ENCODE peak calls at places on chromosome 20, in six cellular contexts. One of them, this sample, is unnamed.

GRCh38 chr20:16064991-16065707 is 508.1 kb downstream of the KIF16B start:
- DNase-seq in adrenal gland: no peak
- DNase-seq in fibroblast of mammary gland: no peak
- DNase-seq in endothelial cell: no peak
- DNase-seq in GM23338: peak; percentile 31
- DNase-seq in GM12865: no peak
- DNase-seq in this sample: no peak

GRCh38 chr20:20241966-20242365 is 125.9 kb upstream of the INSM1 start:
- DNase-seq in endothelial cell: no peak
- DNase-seq in adrenal gland: no peak
- DNase-seq in fibroblast of mammary gland: no peak
- DNase-seq in GM12865: no peak
- DNase-seq in GM23338: no peak
- DNase-seq in this sample: no peak

GRCh38 chr20:45358282-45359068 is 4.5 kb upstream of the SYS1 start:
- DNase-seq in GM12865: no peak
- DNase-seq in GM23338: no peak
- DNase-seq in adrenal gland: peak; percentile 96
- DNase-seq in endothelial cell: no peak
- DNase-seq in fibroblast of mammary gland: peak; percentile 91
- DNase-seq in this sample: no peak

GRCh38 chr20:47610247-47610944 is 108.7 kb downstream of the NCOA3 start:
- DNase-seq in endothelial cell: no peak
- DNase-seq in adrenal gland: peak; percentile 76
- DNase-seq in GM23338: no peak
- DNase-seq in fibroblast of mammary gland: peak; percentile 86
- DNase-seq in GM12865: peak; percentile 56
- DNase-seq in this sample: peak; percentile 99

GRCh38 chr20:38432292-38432691 is 2.8 kb downstream of the SNHG17 start:
- DNase-seq in endothelial cell: no peak
- DNase-seq in GM23338: no peak
- DNase-seq in GM12865: no peak
- DNase-seq in adrenal gland: no peak
- DNase-seq in fibroblast of mammary gland: no peak
- DNase-seq in this sample: no peak

GRCh38 chr20:63873477-63873971 is 8.5 kb downstream of the TPD52L2 start:
- DNase-seq in GM12865: no peak
- DNase-seq in endothelial cell: no peak
- DNase-seq in adrenal gland: peak; percentile 69
- DNase-seq in GM23338: no peak
- DNase-seq in fibroblast of mammary gland: peak; percentile 93
- DNase-seq in this sample: peak; percentile 60

GRCh38 chr20:17549131-17549530 is 18.0 kb upstream of the BFSP1 start:
- DNase-seq in GM23338: no peak
- DNase-seq in adrenal gland: no peak
- DNase-seq in endothelial cell: no peak
- DNase-seq in GM12865: no peak
- DNase-seq in fibroblast of mammary gland: no peak
- DNase-seq in this sample: no peak

GRCh38 chr20:63758152-63758551 is 18.6 kb downstream of the SLC2A4RG start:
- DNase-seq in fibroblast of mammary gland: no peak
- DNase-seq in GM23338: no peak
- DNase-seq in adrenal gland: no peak
- DNase-seq in endothelial cell: no peak
- DNase-seq in GM12865: no peak
- DNase-seq in this sample: no peak

GRCh38 chr20:45445805-45446562 is 23.6 kb upstream of the WFDC2 start:
- DNase-seq in endothelial cell: peak; percentile 65
- DNase-seq in fibroblast of mammary gland: peak; percentile 15
- DNase-seq in GM12865: peak; percentile 47
- DNase-seq in adrenal gland: no peak
- DNase-seq in GM23338: peak; percentile 75
- DNase-seq in this sample: peak; percentile 54

GRCh38 chr20:12554416-12554815 is 454.4 kb upstream of the SPTLC3 start:
- DNase-seq in fibroblast of mammary gland: no peak
- DNase-seq in GM12865: no peak
- DNase-seq in endothelial cell: no peak
- DNase-seq in GM23338: no peak
- DNase-seq in adrenal gland: no peak
- DNase-seq in this sample: no peak

GRCh38 chr20:12110711-12111110 is 193.0 kb downstream of the BTBD3 start:
- DNase-seq in fibroblast of mammary gland: peak; percentile 1
- DNase-seq in adrenal gland: no peak
- DNase-seq in GM23338: no peak
- DNase-seq in GM12865: no peak
- DNase-seq in endothelial cell: no peak
- DNase-seq in this sample: no peak

GRCh38 chr20:25706793-25707192 is 10.1 kb upstream of the ZNF337 start:
- DNase-seq in endothelial cell: no peak
- DNase-seq in adrenal gland: no peak
- DNase-seq in GM12865: peak; percentile 13
- DNase-seq in GM23338: no peak
- DNase-seq in fibroblast of mammary gland: no peak
- DNase-seq in this sample: peak; percentile 53

GRCh38 chr20:38299963-38300362 is 4.0 kb upstream of the BPI start:
- DNase-seq in GM12865: no peak
- DNase-seq in endothelial cell: no peak
- DNase-seq in adrenal gland: no peak
- DNase-seq in fibroblast of mammary gland: no peak
- DNase-seq in GM23338: peak; percentile 53
- DNase-seq in this sample: no peak

GRCh38 chr20:16158090-16158975 is 414.9 kb downstream of the KIF16B start:
- DNase-seq in adrenal gland: peak; percentile 7
- DNase-seq in GM23338: no peak
- DNase-seq in endothelial cell: no peak
- DNase-seq in GM12865: peak; percentile 46
- DNase-seq in fibroblast of mammary gland: no peak
- DNase-seq in this sample: no peak

GRCh38 chr20:62025832-62026563 is 39.7 kb downstream of the TAF4 start:
- DNase-seq in GM23338: no peak
- DNase-seq in GM12865: no peak
- DNase-seq in adrenal gland: peak; percentile 81
- DNase-seq in endothelial cell: no peak
- DNase-seq in fibroblast of mammary gland: peak; percentile 76
- DNase-seq in this sample: peak; percentile 48

DNA sequence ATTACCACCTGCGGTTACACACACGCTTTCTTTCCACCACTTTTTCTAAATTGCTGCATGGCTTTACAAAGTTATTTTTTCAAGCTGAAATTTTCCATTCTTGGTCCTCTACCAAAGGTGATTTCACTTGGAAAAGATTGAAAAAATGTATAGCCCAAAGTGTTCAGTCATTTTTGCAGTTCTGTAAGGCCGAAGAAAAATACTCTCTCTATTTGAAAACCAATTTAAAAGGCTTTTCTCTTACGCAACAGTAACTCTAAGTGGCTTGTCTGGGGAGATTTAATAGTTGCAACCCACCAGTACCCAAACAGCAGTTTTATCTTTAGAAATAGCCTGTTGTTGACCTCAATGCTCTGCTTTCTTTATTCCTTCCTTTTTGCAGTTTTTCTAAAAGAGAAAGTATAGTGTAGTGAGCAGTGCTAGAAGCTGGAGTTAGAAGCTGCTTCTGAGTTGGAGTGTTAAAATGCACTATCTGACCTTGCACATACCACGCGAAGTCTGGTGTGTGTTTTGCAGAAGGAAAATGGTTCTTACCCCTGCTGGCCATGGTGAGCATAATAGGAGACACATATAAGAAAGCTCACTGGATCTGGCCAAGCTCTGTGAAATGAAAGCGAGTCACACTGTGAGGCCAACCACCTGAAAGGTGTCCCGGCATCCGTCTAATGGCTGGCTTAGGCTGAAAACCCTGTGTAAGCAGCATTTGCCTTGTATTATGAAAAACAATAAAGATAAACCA is 271.6 kb upstream of the PRND start:
- DNase-seq in fibroblast of mammary gland: peak; percentile 30
- DNase-seq in endothelial cell: no peak
- DNase-seq in adrenal gland: no peak
- DNase-seq in GM12865: no peak
- DNase-seq in GM23338: peak; percentile 25
- DNase-seq in this sample: no peak
- TF ChIP-seq CTCF in fibroblast of mammary gland: peak; percentile 25
- TF ChIP-seq CTCF in endothelial cell: no peak
- TF ChIP-seq CTCF in adrenal gland: no peak
- TF ChIP-seq CTCF in GM12865: peak; percentile 1
- TF ChIP-seq CTCF in GM23338: peak; percentile 26
- TF ChIP-seq CTCF in this sample: no peak

GRCh38 chr20:59413326-59413865 is 113.0 kb downstream of the EDN3 start:
- DNase-seq in adrenal gland: no peak
- DNase-seq in GM12865: no peak
- DNase-seq in GM23338: no peak
- DNase-seq in fibroblast of mammary gland: no peak
- DNase-seq in endothelial cell: no peak
- DNase-seq in this sample: no peak

GRCh38 chr20:59415224-59415623 is 114.8 kb downstream of the EDN3 start:
- DNase-seq in adrenal gland: no peak
- DNase-seq in GM23338: no peak
- DNase-seq in endothelial cell: no peak
- DNase-seq in fibroblast of mammary gland: no peak
- DNase-seq in GM12865: no peak
- DNase-seq in this sample: no peak

GRCh38 chr20:59411191-59411988 is 111.0 kb downstream of the EDN3 start:
- DNase-seq in GM12865: no peak
- DNase-seq in adrenal gland: no peak
- DNase-seq in endothelial cell: no peak
- DNase-seq in fibroblast of mammary gland: no peak
- DNase-seq in GM23338: no peak
- DNase-seq in this sample: no peak

GRCh38 chr20:59412251-59412650 is 111.8 kb downstream of the EDN3 start:
- DNase-seq in fibroblast of mammary gland: no peak
- DNase-seq in GM12865: no peak
- DNase-seq in GM23338: no peak
- DNase-seq in endothelial cell: no peak
- DNase-seq in adrenal gland: no peak
- DNase-seq in this sample: no peak

GRCh38 chr20:59412896-59413295 is 112.5 kb downstream of the EDN3 start:
- DNase-seq in fibroblast of mammary gland: no peak
- DNase-seq in GM23338: peak; percentile 54
- DNase-seq in GM12865: no peak
- DNase-seq in endothelial cell: no peak
- DNase-seq in adrenal gland: no peak
- DNase-seq in this sample: no peak
- TF ChIP-seq CTCF in fibroblast of mammary gland: no peak
- TF ChIP-seq CTCF in GM23338: peak; percentile 52
- TF ChIP-seq CTCF in GM12865: no peak
- TF ChIP-seq CTCF in endothelial cell: no peak
- TF ChIP-seq CTCF in adrenal gland: no peak
- TF ChIP-seq CTCF in this sample: no peak

GRCh38 chr20:5811746-5812145 is 61.5 kb downstream of the SHLD1 start:
- DNase-seq in fibroblast of mammary gland: no peak
- DNase-seq in GM23338: no peak
- DNase-seq in endothelial cell: no peak
- DNase-seq in adrenal gland: no peak
- DNase-seq in GM12865: no peak
- DNase-seq in this sample: no peak

GRCh38 chr20:5807431-5807830 is 57.2 kb downstream of the SHLD1 start:
- DNase-seq in GM23338: no peak
- DNase-seq in endothelial cell: no peak
- DNase-seq in GM12865: no peak
- DNase-seq in fibroblast of mammary gland: no peak
- DNase-seq in adrenal gland: no peak
- DNase-seq in this sample: no peak

GRCh38 chr20:5806457-5807263 is 56.5 kb downstream of the SHLD1 start:
- DNase-seq in endothelial cell: no peak
- DNase-seq in GM23338: peak; percentile 46
- DNase-seq in fibroblast of mammary gland: peak; percentile 15
- DNase-seq in GM12865: no peak
- DNase-seq in adrenal gland: no peak
- DNase-seq in this sample: peak; percentile 23

GRCh38 chr20:5808901-5809300 is 58.7 kb downstream of the SHLD1 start:
- DNase-seq in fibroblast of mammary gland: no peak
- DNase-seq in adrenal gland: no peak
- DNase-seq in endothelial cell: no peak
- DNase-seq in GM12865: no peak
- DNase-seq in GM23338: no peak
- DNase-seq in this sample: no peak

DNA sequence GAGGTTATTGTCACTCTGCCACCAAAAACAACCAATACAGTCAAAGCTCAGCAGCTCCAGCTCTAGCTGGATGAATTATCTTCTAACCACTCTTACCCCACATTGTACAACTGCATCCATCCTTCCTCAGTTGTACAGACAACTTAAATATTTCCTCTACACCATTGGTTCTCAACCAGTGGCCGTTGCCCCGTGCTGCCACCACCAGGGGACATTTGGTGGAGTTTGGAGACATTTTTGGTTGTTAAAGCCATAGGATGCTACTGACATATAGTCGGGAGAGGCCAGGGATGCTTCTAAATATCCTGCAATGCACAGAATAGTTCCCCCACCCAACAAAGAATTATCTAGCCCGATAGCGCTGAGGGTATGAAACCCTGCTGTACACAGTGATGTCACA is 59.3 kb downstream of the SHLD1 start:
- DNase-seq in GM23338: no peak
- DNase-seq in endothelial cell: no peak
- DNase-seq in GM12865: no peak
- DNase-seq in adrenal gland: no peak
- DNase-seq in fibroblast of mammary gland: no peak
- DNase-seq in this sample: no peak
- TF ChIP-seq CTCF in GM23338: peak; percentile 40
- TF ChIP-seq CTCF in endothelial cell: peak; percentile 27
- TF ChIP-seq CTCF in GM12865: no peak
- TF ChIP-seq CTCF in adrenal gland: no peak
- TF ChIP-seq CTCF in fibroblast of mammary gland: no peak
- TF ChIP-seq CTCF in this sample: no peak

DNA sequence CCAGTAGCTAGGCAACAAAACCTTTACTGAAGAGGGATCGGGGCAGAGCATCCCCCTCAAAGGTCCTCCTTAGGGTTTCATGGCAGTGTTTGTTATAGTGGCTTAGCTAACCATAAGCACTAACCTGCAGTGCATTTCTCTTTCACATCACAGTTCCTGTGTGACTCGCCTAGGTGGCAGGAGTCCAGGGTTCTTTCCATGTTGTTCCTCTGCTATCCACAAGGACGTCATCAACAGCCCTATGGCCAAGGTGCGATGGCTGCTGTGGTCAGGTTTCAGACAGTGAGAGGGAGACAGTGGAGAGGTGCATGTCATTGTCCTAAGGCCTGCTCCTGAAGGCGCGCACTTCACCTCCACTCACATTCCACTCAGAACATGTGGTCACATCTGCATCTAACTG is 38.8 kb upstream of the FOXA2 start:
- DNase-seq in GM12865: no peak
- DNase-seq in endothelial cell: no peak
- DNase-seq in adrenal gland: no peak
- DNase-seq in fibroblast of mammary gland: peak; percentile 17
- DNase-seq in GM23338: peak; percentile 38
- DNase-seq in this sample: no peak
- TF ChIP-seq CTCF in GM12865: no peak
- TF ChIP-seq CTCF in endothelial cell: peak; percentile 10
- TF ChIP-seq CTCF in adrenal gland: no peak
- TF ChIP-seq CTCF in fibroblast of mammary gland: no peak
- TF ChIP-seq CTCF in GM23338: peak; percentile 38
- TF ChIP-seq CTCF in this sample: no peak

This sample was measured in activated CD8-positive, alpha-beta T cell treated with anti-CD3 and anti-CD28 coated beads for 36 hours.